ENCODE peak calls at places on chromosomes 11 and 22, in eight cellular contexts. N is CD8-positive, alpha-beta T cell; Y is A549; P is caudate nucleus; H is heart left ventricle; U is right lobe of liver; D is A673; Z is IMR-90. R is an unnamed sample.

GRCh38 chr11:131689049-131689925 is 318.9 kb downstream of the NTM start:
- DNase-seq in P (no peak), H (no peak), Z (no peak), Y (no peak), N (no peak), D (no peak), U (no peak), R (no peak)

GRCh38 chr22:23882370-23882769 is 11.8 kb upstream of the MIF start:
- DNase-seq in D (no peak), H (no peak), U (no peak), N (no peak), Y (no peak), Z (no peak), P (no peak), R (no peak)

GRCh38 chr11:128181984-128182383 is 405.4 kb downstream of the ETS1 start:
- DNase-seq in U (no peak), Z (no peak), P (no peak), D (no peak), H (no peak), Y (no peak), N (no peak), R (no peak)

GRCh38 chr11:133082453-133082781 is 449.9 kb downstream of the OPCML start:
- DNase-seq in H (peak), Y (no peak), D (peak), N (no peak), U (peak), P (no peak), Z (no peak), R (no peak)

GRCh38 chr11:83285131-83285770 is 916 bp downstream of the CCDC90B start:
- DNase-seq in U (no peak), N (no peak), P (no peak), Z (no peak), H (no peak), D (no peak), Y (no peak), R (no peak)

GRCh38 chr11:32527191-32527590 is 56.4 kb upstream of the EIF3M start:
- DNase-seq in U (no peak), Y (no peak), H (no peak), N (no peak), D (no peak), P (no peak), Z (no peak), R (no peak)

GRCh38 chr11:61587541-61587941 is 6.7 kb upstream of the SYT7 start:
- DNase-seq in Y (peak), Z (no peak), U (no peak), N (no peak), H (peak), D (peak), P (no peak), R (no peak)

GRCh38 chr22:38097557-38098409 is 12.7 kb downstream of the BAIAP2L2 start:
- DNase-seq in N (no peak), D (no peak), P (no peak), Y (no peak), Z (peak), H (peak), U (peak), R (no peak)

GRCh38 chr22:35631597-35631996 is 14.5 kb upstream of the MB start:
- DNase-seq in Y (peak), D (peak), N (no peak), H (no peak), U (no peak), Z (no peak), P (no peak), R (no peak)

GRCh38 chr11:55942785-55943392 is 6.7 kb upstream of the OR5I1 start:
- DNase-seq in D (peak), N (no peak), Y (peak), P (no peak), H (no peak), U (no peak), Z (peak), R (peak)

GRCh38 chr11:65404638-65405339 is 17.8 kb upstream of the NEAT1 start:
- DNase-seq in D (no peak), Y (no peak), P (no peak), N (no peak), U (no peak), H (peak), Z (no peak), R (no peak)

GRCh38 chr22:44410396-44411056 is 87.5 kb downstream of the RTL6 start:
- DNase-seq in Y (no peak), H (peak), P (no peak), Z (no peak), D (no peak), U (no peak), N (no peak), R (no peak)

GRCh38 chr11:77170107-77170506 is 42.1 kb downstream of the MYO7A start:
- DNase-seq in P (no peak), H (no peak), N (no peak), Y (no peak), U (no peak), D (no peak), Z (no peak), R (no peak)

GRCh38 chr11:69027704-69028372 is 14.8 kb upstream of the MRGPRF start:
- DNase-seq in H (no peak), U (peak), Y (no peak), D (no peak), Z (peak), P (no peak), N (no peak), R (peak)

GRCh38 chr11:36447947-36448346 is 62.1 kb downstream of the TRAF6 start:
- DNase-seq in Y (no peak), Z (no peak), D (no peak), H (no peak), P (no peak), N (no peak), U (no peak), R (no peak)

GRCh38 chr11:131581006-131581405 is 210.6 kb downstream of the NTM start:
- DNase-seq in N (no peak), Z (no peak), Y (no peak), H (no peak), D (no peak), U (no peak), P (no peak), R (no peak)

GRCh38 chr11:47186937-47187681 is 875 bp upstream of the PACSIN3 start:
- DNase-seq in Z (peak), N (no peak), D (peak), U (no peak), P (peak), H (peak), Y (no peak), R (peak)

GRCh38 chr11:77379253-77379652 is 77.8 kb upstream of the GDPD4 start:
- DNase-seq in N (no peak), P (peak), Z (peak), U (no peak), D (no peak), H (no peak), Y (no peak), R (no peak)

GRCh38 chr11:113289341-113290187 is 24.8 kb upstream of the TTC12 start:
- DNase-seq in P (peak), U (peak), H (peak), N (peak), Z (peak), D (peak), Y (peak), R (no peak)

GRCh38 chr11:120020981-120021380 is 116.9 kb downstream of the TRIM29 start:
- DNase-seq in D (no peak), Y (no peak), N (no peak), Z (no peak), P (no peak), H (no peak), U (no peak), R (no peak)

GRCh38 chr11:57586711-57587110 is 10.8 kb upstream of the SERPING1 start:
- DNase-seq in Y (no peak), Z (no peak), D (no peak), U (no peak), H (no peak), N (no peak), P (no peak), R (no peak)

GRCh38 chr22:46626356-46626755 is 6.2 kb downstream of the GRAMD4 start:
- DNase-seq in D (no peak), U (no peak), P (no peak), Y (no peak), Z (no peak), N (no peak), H (no peak), R (no peak)

GRCh38 chr22:21775061-21775460 is 39.5 kb upstream of the YPEL1 start:
- DNase-seq in U (no peak), N (no peak), Y (no peak), Z (peak), P (no peak), D (no peak), H (no peak), R (no peak)

GRCh38 chr11:79438631-79439429 is 2.0 kb downstream of the TENM4 start:
- DNase-seq in P (peak), D (no peak), N (no peak), H (no peak), U (no peak), Y (no peak), Z (peak), R (no peak)

GRCh38 chr11:66417000-66417399 is 3.8 kb upstream of the NPAS4 start:
- DNase-seq in N (no peak), D (no peak), Y (no peak), P (peak), Z (no peak), H (no peak), U (no peak), R (no peak)

GRCh38 chr11:126113515-126113957 is 50.9 kb upstream of the CDON start:
- DNase-seq in Y (peak), P (no peak), D (peak), H (peak), Z (peak), U (peak), N (no peak), R (no peak)

GRCh38 chr11:72038491-72038890 is 39.8 kb downstream of the IL18BP start:
- DNase-seq in N (no peak), Z (peak), P (peak), H (peak), D (peak), Y (no peak), U (no peak), R (no peak)

GRCh38 chr22:38292694-38293093 is 19.9 kb upstream of the TMEM184B start:
- DNase-seq in N (no peak), Y (no peak), D (no peak), P (no peak), H (no peak), Z (no peak), U (no peak), R (peak)

GRCh38 chr22:29004647-29005371 is 56.8 kb downstream of the C22orf31 start:
- DNase-seq in N (no peak), Z (peak), H (peak), Y (no peak), U (peak), D (no peak), P (peak), R (no peak)

GRCh38 chr22:39430576-39431150 is 26.1 kb upstream of the MGAT3 start:
- DNase-seq in P (no peak), Z (no peak), U (no peak), N (no peak), H (no peak), D (no peak), Y (no peak), R (no peak)

GRCh38 chr22:39535831-39536449 is 3.4 kb upstream of the RPS19BP1 start:
- DNase-seq in U (no peak), Y (no peak), N (no peak), Z (no peak), H (no peak), P (no peak), D (no peak), R (no peak)

GRCh38 chr11:65381721-65382035 is 768 bp downstream of the SLC25A45 start:
- DNase-seq in P (no peak), H (peak), Z (no peak), U (no peak), N (no peak), Y (peak), D (peak), R (no peak)

GRCh38 chr11:279040-279965 is 1.1 kb downstream of the NLRP6 start:
- DNase-seq in Z (no peak), N (no peak), P (no peak), D (no peak), Y (no peak), U (peak), H (peak), R (no peak)

GRCh38 chr11:66857234-66857926 is 516 bp downstream of the LRFN4 start:
- DNase-seq in P (no peak), D (peak), Z (no peak), Y (peak), N (no peak), U (no peak), H (peak), R (peak)

GRCh38 chr11:12691473-12691872 is 17.3 kb downstream of the TEAD1 start:
- DNase-seq in U (no peak), P (no peak), Z (peak), N (no peak), H (no peak), D (no peak), Y (no peak), R (no peak)
- H3K27ac ChIP-seq in U (peak), P (no peak), Z (peak), N (no peak), H (no peak), D (peak), Y (peak), R (no peak)

GRCh38 chr11:121575250-121575962 is 122.6 kb upstream of the SORL1-AS1 start:
- DNase-seq in D (no peak), Z (peak), N (no peak), P (peak), U (peak), Y (no peak), H (peak), R (peak)
- H3K27ac ChIP-seq in D (no peak), Z (peak), N (no peak), P (peak), U (peak), Y (no peak), H (no peak), R (peak)

GRCh38 chr22:26687439-26687838 is 30.1 kb downstream of the MIAT start:
- DNase-seq in Y (no peak), H (no peak), U (no peak), D (no peak), P (no peak), N (no peak), Z (no peak), R (no peak)
- H3K27ac ChIP-seq in Y (no peak), H (no peak), U (no peak), D (no peak), P (no peak), N (no peak), Z (no peak), R (no peak)

GRCh38 chr11:20035701-20036601 is 124.3 kb downstream of the DBX1 start:
- DNase-seq in U (peak), N (no peak), Y (peak), D (no peak), Z (peak), P (peak), H (no peak), R (no peak)
- H3K27ac ChIP-seq in U (peak), N (no peak), Y (peak), D (no peak), Z (no peak), P (no peak), H (no peak), R (no peak)

GRCh38 chr11:118364956-118365615 is 5.7 kb downstream of the UBE4A start:
- DNase-seq in Y (no peak), D (no peak), U (no peak), Z (no peak), H (no peak), P (no peak), N (no peak), R (no peak)
- H3K27ac ChIP-seq in Y (no peak), D (no peak), U (no peak), Z (no peak), H (peak), P (no peak), N (no peak), R (no peak)

DNA sequence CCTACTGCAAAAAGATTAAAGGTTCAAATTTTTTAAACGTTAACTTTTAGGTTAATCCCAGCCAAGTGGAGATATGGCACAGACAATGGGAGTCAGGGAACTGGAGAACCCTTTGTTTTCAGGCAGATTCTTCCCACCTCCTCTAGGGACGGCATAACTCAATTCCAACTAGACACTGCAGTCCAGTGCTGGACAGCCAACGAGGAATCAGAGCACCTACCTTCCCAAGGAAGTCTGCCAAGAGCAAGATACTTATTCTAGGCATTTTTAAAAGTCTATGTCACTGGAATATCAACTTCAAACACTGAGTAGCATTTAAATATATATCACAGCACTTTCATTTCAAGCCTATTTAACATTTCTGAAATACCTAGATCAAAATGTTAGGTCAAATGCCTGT is 7.3 kb downstream of the CADM1 start:
- DNase-seq in U (no peak), D (no peak), P (no peak), Z (no peak), H (no peak), N (no peak), Y (no peak), R (no peak)
- H3K27ac ChIP-seq in U (no peak), D (no peak), P (peak), Z (no peak), H (no peak), N (no peak), Y (no peak), R (no peak)

GRCh38 chr11:16897460-16898061 is 116.7 kb downstream of the PLEKHA7 start:
- DNase-seq in Y (no peak), P (peak), D (peak), N (no peak), Z (no peak), U (no peak), H (no peak), R (no peak)
- H3K27ac ChIP-seq in Y (no peak), P (no peak), D (peak), N (no peak), Z (no peak), U (no peak), H (no peak), R (no peak)

DNA sequence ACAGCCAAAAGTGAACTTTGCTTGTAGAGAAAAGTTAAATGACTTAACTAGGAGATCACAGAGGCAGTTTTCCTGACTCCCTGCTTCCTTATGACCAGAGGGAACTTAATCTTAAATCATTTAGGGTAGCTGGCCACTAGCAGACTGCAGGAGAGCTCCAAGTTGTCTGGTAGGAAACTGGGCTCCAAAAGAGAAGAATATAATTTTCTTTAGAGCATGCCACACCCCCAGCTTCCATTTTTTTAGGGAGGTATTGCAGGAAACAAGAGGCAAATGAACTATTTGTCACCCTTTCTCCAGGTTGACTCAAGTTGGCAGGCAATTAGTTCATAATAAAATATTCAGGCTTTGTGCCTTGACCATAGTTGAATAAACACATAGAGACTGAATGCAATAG is 2.6 kb downstream of the METTL15 start:
- DNase-seq in U (no peak), P (no peak), Y (no peak), H (no peak), D (peak), Z (no peak), N (no peak), R (no peak)
- H3K27ac ChIP-seq in U (peak), P (no peak), Y (peak), H (no peak), D (peak), Z (peak), N (peak), R (peak)

DNA sequence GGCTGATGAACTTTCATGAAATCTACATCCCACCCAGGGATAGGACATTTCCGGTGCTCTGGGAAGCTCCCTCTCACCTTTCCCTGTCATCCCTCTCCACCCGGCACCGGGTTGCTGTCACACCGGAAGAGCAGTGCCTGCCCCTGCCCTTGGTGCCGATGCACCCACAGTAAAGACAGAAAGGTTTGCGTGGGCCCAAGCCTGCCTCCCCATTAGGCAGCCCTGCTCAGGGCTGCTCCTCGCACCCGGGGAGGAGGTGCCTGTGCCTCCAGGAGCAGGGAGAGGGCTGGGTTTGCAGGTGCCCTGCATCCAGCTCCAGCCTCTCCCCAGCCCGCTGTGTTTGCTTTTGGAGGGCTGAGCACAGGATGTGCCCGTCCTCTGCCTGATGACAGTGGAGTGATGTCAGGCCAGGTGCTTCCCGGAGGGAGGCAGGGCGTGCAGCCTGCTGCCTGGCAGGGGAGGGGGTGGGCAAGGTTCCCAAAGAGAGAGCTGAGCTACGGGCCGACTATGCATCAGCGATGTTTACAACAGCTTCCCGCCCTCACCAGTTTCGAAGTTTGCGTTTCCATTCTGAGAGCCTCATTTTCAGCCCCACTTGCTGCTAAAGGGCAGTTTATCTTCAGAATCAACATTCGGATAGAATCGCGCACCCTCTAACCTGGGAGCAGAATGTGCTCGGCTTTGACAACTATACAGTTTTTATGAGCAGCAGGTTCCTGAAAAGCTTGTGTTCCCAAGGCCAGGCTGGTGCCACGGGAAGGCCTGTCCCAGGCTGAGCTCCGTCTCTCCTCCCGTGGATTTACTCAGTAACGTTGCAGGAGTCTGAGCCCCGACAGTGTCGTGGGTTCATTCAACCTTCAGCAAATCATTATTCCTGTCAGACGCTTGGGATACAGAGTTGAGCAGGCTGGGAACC is 83.2 kb upstream of the CLDN5 start:
- DNase-seq in P (no peak), H (no peak), D (no peak), Z (peak), U (peak), N (no peak), Y (no peak), R (no peak)
- H3K27ac ChIP-seq in P (peak), H (no peak), D (no peak), Z (no peak), U (peak), N (no peak), Y (no peak), R (no peak)

GRCh38 chr11:2358754-2359444 is 18.2 kb upstream of the CD81 start:
- DNase-seq in D (no peak), H (no peak), P (no peak), Z (no peak), U (no peak), N (no peak), Y (no peak), R (no peak)
- H3K27ac ChIP-seq in D (no peak), H (no peak), P (no peak), Z (no peak), U (no peak), N (no peak), Y (no peak), R (no peak)

R was measured in HL-60.